ENCODE peak calls at places on chromosomes 3 and 15, in nine cellular contexts. One of them, this sample, is unnamed.

GRCh38 chr15:25830844-25831443 is 32.2 kb downstream of the ATP10A start:
- DNase-seq in NCI-H2029 treated with DMSO at 0.1 percent for 48 hours: no peak
- DNase-seq in GM19239: no peak
- DNase-seq in thoracic aorta: peak; percentile 82
- DNase-seq in cerebellar cortex: no peak
- DNase-seq in iPS DF 19.7: no peak
- DNase-seq in nephron progenitor cell: no peak
- DNase-seq in activated effector memory CD4-positive, alpha-beta T cell treated with Interleukin-2 at 50 U/mL for 16 hours: no peak
- DNase-seq in CD8-positive, alpha-beta T cell: no peak
- DNase-seq in this sample: no peak

GRCh38 chr15:29666241-29666640 is 156.0 kb downstream of the TJP1 start:
- DNase-seq in NCI-H2029 treated with DMSO at 0.1 percent for 48 hours: no peak
- DNase-seq in cerebellar cortex: no peak
- DNase-seq in GM19239: no peak
- DNase-seq in thoracic aorta: no peak
- DNase-seq in CD8-positive, alpha-beta T cell: no peak
- DNase-seq in activated effector memory CD4-positive, alpha-beta T cell treated with Interleukin-2 at 50 U/mL for 16 hours: no peak
- DNase-seq in iPS DF 19.7: no peak
- DNase-seq in nephron progenitor cell: no peak
- DNase-seq in this sample: no peak

GRCh38 chr15:31344824-31345605 is 18.4 kb downstream of the KLF13 start:
- DNase-seq in iPS DF 19.7: no peak
- DNase-seq in NCI-H2029 treated with DMSO at 0.1 percent for 48 hours: no peak
- DNase-seq in activated effector memory CD4-positive, alpha-beta T cell treated with Interleukin-2 at 50 U/mL for 16 hours: no peak
- DNase-seq in cerebellar cortex: no peak
- DNase-seq in CD8-positive, alpha-beta T cell: no peak
- DNase-seq in GM19239: no peak
- DNase-seq in nephron progenitor cell: no peak
- DNase-seq in thoracic aorta: no peak
- DNase-seq in this sample: no peak

GRCh38 chr15:99029358-99029871 is 21.8 kb upstream of the PGPEP1L start:
- DNase-seq in nephron progenitor cell: no peak
- DNase-seq in cerebellar cortex: no peak
- DNase-seq in CD8-positive, alpha-beta T cell: no peak
- DNase-seq in GM19239: no peak
- DNase-seq in activated effector memory CD4-positive, alpha-beta T cell treated with Interleukin-2 at 50 U/mL for 16 hours: no peak
- DNase-seq in NCI-H2029 treated with DMSO at 0.1 percent for 48 hours: no peak
- DNase-seq in iPS DF 19.7: no peak
- DNase-seq in thoracic aorta: no peak
- DNase-seq in this sample: no peak

GRCh38 chr3:122576174-122576940 is 1.1 kb upstream of the PARP15 start:
- DNase-seq in NCI-H2029 treated with DMSO at 0.1 percent for 48 hours: no peak
- DNase-seq in activated effector memory CD4-positive, alpha-beta T cell treated with Interleukin-2 at 50 U/mL for 16 hours: no peak
- DNase-seq in CD8-positive, alpha-beta T cell: no peak
- DNase-seq in iPS DF 19.7: no peak
- DNase-seq in nephron progenitor cell: no peak
- DNase-seq in cerebellar cortex: no peak
- DNase-seq in thoracic aorta: no peak
- DNase-seq in GM19239: peak; percentile 51
- DNase-seq in this sample: peak; percentile 40

GRCh38 chr15:75067123-75067854 is 43.9 kb downstream of the PPCDC start:
- DNase-seq in CD8-positive, alpha-beta T cell: no peak
- DNase-seq in cerebellar cortex: no peak
- DNase-seq in NCI-H2029 treated with DMSO at 0.1 percent for 48 hours: no peak
- DNase-seq in activated effector memory CD4-positive, alpha-beta T cell treated with Interleukin-2 at 50 U/mL for 16 hours: peak; percentile 15
- DNase-seq in GM19239: no peak
- DNase-seq in iPS DF 19.7: no peak
- DNase-seq in thoracic aorta: no peak
- DNase-seq in nephron progenitor cell: no peak
- DNase-seq in this sample: no peak

GRCh38 chr15:90620379-90621134 is 90.8 kb downstream of the CRTC3 start:
- DNase-seq in cerebellar cortex: no peak
- DNase-seq in nephron progenitor cell: no peak
- DNase-seq in NCI-H2029 treated with DMSO at 0.1 percent for 48 hours: no peak
- DNase-seq in CD8-positive, alpha-beta T cell: no peak
- DNase-seq in activated effector memory CD4-positive, alpha-beta T cell treated with Interleukin-2 at 50 U/mL for 16 hours: peak; percentile 5
- DNase-seq in GM19239: peak; percentile 44
- DNase-seq in thoracic aorta: no peak
- DNase-seq in iPS DF 19.7: no peak
- DNase-seq in this sample: peak; percentile 63

GRCh38 chr15:81091889-81092558 is 42.0 kb upstream of the CFAP161 start:
- DNase-seq in iPS DF 19.7: no peak
- DNase-seq in activated effector memory CD4-positive, alpha-beta T cell treated with Interleukin-2 at 50 U/mL for 16 hours: no peak
- DNase-seq in NCI-H2029 treated with DMSO at 0.1 percent for 48 hours: no peak
- DNase-seq in nephron progenitor cell: peak; percentile 6
- DNase-seq in cerebellar cortex: peak; percentile 55
- DNase-seq in GM19239: no peak
- DNase-seq in thoracic aorta: no peak
- DNase-seq in CD8-positive, alpha-beta T cell: no peak
- DNase-seq in this sample: no peak

GRCh38 chr3:155083313-155083905 is 3.3 kb downstream of the MME start:
- DNase-seq in CD8-positive, alpha-beta T cell: no peak
- DNase-seq in thoracic aorta: no peak
- DNase-seq in NCI-H2029 treated with DMSO at 0.1 percent for 48 hours: no peak
- DNase-seq in activated effector memory CD4-positive, alpha-beta T cell treated with Interleukin-2 at 50 U/mL for 16 hours: no peak
- DNase-seq in nephron progenitor cell: no peak
- DNase-seq in iPS DF 19.7: no peak
- DNase-seq in cerebellar cortex: no peak
- DNase-seq in GM19239: no peak
- DNase-seq in this sample: no peak

GRCh38 chr15:67322481-67322880 is 67.9 kb downstream of the IQCH start:
- DNase-seq in GM19239: no peak
- DNase-seq in nephron progenitor cell: no peak
- DNase-seq in NCI-H2029 treated with DMSO at 0.1 percent for 48 hours: no peak
- DNase-seq in CD8-positive, alpha-beta T cell: no peak
- DNase-seq in thoracic aorta: no peak
- DNase-seq in activated effector memory CD4-positive, alpha-beta T cell treated with Interleukin-2 at 50 U/mL for 16 hours: no peak
- DNase-seq in cerebellar cortex: no peak
- DNase-seq in iPS DF 19.7: no peak
- DNase-seq in this sample: no peak

GRCh38 chr3:107806021-107806420 is 283.3 kb downstream of the BBX start:
- DNase-seq in nephron progenitor cell: no peak
- DNase-seq in activated effector memory CD4-positive, alpha-beta T cell treated with Interleukin-2 at 50 U/mL for 16 hours: no peak
- DNase-seq in GM19239: no peak
- DNase-seq in thoracic aorta: no peak
- DNase-seq in iPS DF 19.7: no peak
- DNase-seq in CD8-positive, alpha-beta T cell: no peak
- DNase-seq in cerebellar cortex: no peak
- DNase-seq in NCI-H2029 treated with DMSO at 0.1 percent for 48 hours: no peak
- DNase-seq in this sample: no peak

GRCh38 chr15:69668963-69669362 is 216.3 kb downstream of the RPLP1 start:
- DNase-seq in iPS DF 19.7: no peak
- DNase-seq in cerebellar cortex: no peak
- DNase-seq in nephron progenitor cell: no peak
- DNase-seq in activated effector memory CD4-positive, alpha-beta T cell treated with Interleukin-2 at 50 U/mL for 16 hours: peak; percentile 27
- DNase-seq in GM19239: peak; percentile 36
- DNase-seq in thoracic aorta: no peak
- DNase-seq in CD8-positive, alpha-beta T cell: peak; percentile 22
- DNase-seq in NCI-H2029 treated with DMSO at 0.1 percent for 48 hours: no peak
- DNase-seq in this sample: peak; percentile 34

GRCh38 chr3:71025516-71025915 is 558.0 kb downstream of the FOXP1 start:
- DNase-seq in cerebellar cortex: no peak
- DNase-seq in nephron progenitor cell: no peak
- DNase-seq in thoracic aorta: no peak
- DNase-seq in GM19239: no peak
- DNase-seq in NCI-H2029 treated with DMSO at 0.1 percent for 48 hours: no peak
- DNase-seq in iPS DF 19.7: no peak
- DNase-seq in activated effector memory CD4-positive, alpha-beta T cell treated with Interleukin-2 at 50 U/mL for 16 hours: no peak
- DNase-seq in CD8-positive, alpha-beta T cell: no peak
- DNase-seq in this sample: no peak

GRCh38 chr3:120678984-120679383 is 3.1 kb downstream of the HGD start:
- DNase-seq in iPS DF 19.7: no peak
- DNase-seq in nephron progenitor cell: no peak
- DNase-seq in cerebellar cortex: peak; percentile 93
- DNase-seq in GM19239: no peak
- DNase-seq in CD8-positive, alpha-beta T cell: no peak
- DNase-seq in thoracic aorta: no peak
- DNase-seq in NCI-H2029 treated with DMSO at 0.1 percent for 48 hours: no peak
- DNase-seq in activated effector memory CD4-positive, alpha-beta T cell treated with Interleukin-2 at 50 U/mL for 16 hours: no peak
- DNase-seq in this sample: no peak

GRCh38 chr3:136752046-136752326 is 192 bp downstream of the STAG1 start:
- DNase-seq in activated effector memory CD4-positive, alpha-beta T cell treated with Interleukin-2 at 50 U/mL for 16 hours: no peak
- DNase-seq in nephron progenitor cell: no peak
- DNase-seq in GM19239: no peak
- DNase-seq in iPS DF 19.7: no peak
- DNase-seq in CD8-positive, alpha-beta T cell: no peak
- DNase-seq in thoracic aorta: no peak
- DNase-seq in NCI-H2029 treated with DMSO at 0.1 percent for 48 hours: no peak
- DNase-seq in cerebellar cortex: no peak
- DNase-seq in this sample: peak; percentile 28

GRCh38 chr3:159654183-159655134 is 334.2 kb upstream of the IL12A start:
- DNase-seq in NCI-H2029 treated with DMSO at 0.1 percent for 48 hours: no peak
- DNase-seq in iPS DF 19.7: no peak
- DNase-seq in CD8-positive, alpha-beta T cell: no peak
- DNase-seq in activated effector memory CD4-positive, alpha-beta T cell treated with Interleukin-2 at 50 U/mL for 16 hours: no peak
- DNase-seq in thoracic aorta: no peak
- DNase-seq in cerebellar cortex: no peak
- DNase-seq in nephron progenitor cell: no peak
- DNase-seq in GM19239: no peak
- DNase-seq in this sample: no peak

GRCh38 chr3:63922800-63923199 is 10.6 kb upstream of the SCAANT1 start:
- DNase-seq in cerebellar cortex: no peak
- DNase-seq in nephron progenitor cell: no peak
- DNase-seq in NCI-H2029 treated with DMSO at 0.1 percent for 48 hours: no peak
- DNase-seq in GM19239: no peak
- DNase-seq in iPS DF 19.7: no peak
- DNase-seq in CD8-positive, alpha-beta T cell: no peak
- DNase-seq in activated effector memory CD4-positive, alpha-beta T cell treated with Interleukin-2 at 50 U/mL for 16 hours: no peak
- DNase-seq in thoracic aorta: no peak
- DNase-seq in this sample: no peak

GRCh38 chr15:25548600-25548999 is 109.8 kb upstream of the UBE3A start:
- DNase-seq in nephron progenitor cell: no peak
- DNase-seq in thoracic aorta: no peak
- DNase-seq in CD8-positive, alpha-beta T cell: no peak
- DNase-seq in iPS DF 19.7: no peak
- DNase-seq in cerebellar cortex: no peak
- DNase-seq in NCI-H2029 treated with DMSO at 0.1 percent for 48 hours: no peak
- DNase-seq in GM19239: no peak
- DNase-seq in activated effector memory CD4-positive, alpha-beta T cell treated with Interleukin-2 at 50 U/mL for 16 hours: no peak
- DNase-seq in this sample: no peak

GRCh38 chr3:171261487-171261886 is 198.7 kb downstream of the TNIK start:
- DNase-seq in cerebellar cortex: no peak
- DNase-seq in activated effector memory CD4-positive, alpha-beta T cell treated with Interleukin-2 at 50 U/mL for 16 hours: no peak
- DNase-seq in nephron progenitor cell: no peak
- DNase-seq in GM19239: no peak
- DNase-seq in thoracic aorta: no peak
- DNase-seq in CD8-positive, alpha-beta T cell: no peak
- DNase-seq in NCI-H2029 treated with DMSO at 0.1 percent for 48 hours: peak; percentile 26
- DNase-seq in iPS DF 19.7: no peak
- DNase-seq in this sample: no peak

GRCh38 chr3:58946875-58947274 is 103.0 kb downstream of the CFAP20DC start:
- DNase-seq in cerebellar cortex: no peak
- DNase-seq in NCI-H2029 treated with DMSO at 0.1 percent for 48 hours: no peak
- DNase-seq in iPS DF 19.7: no peak
- DNase-seq in nephron progenitor cell: no peak
- DNase-seq in CD8-positive, alpha-beta T cell: no peak
- DNase-seq in activated effector memory CD4-positive, alpha-beta T cell treated with Interleukin-2 at 50 U/mL for 16 hours: no peak
- DNase-seq in thoracic aorta: no peak
- DNase-seq in GM19239: no peak
- DNase-seq in this sample: no peak

GRCh38 chr3:179421500-179421899 is 29.8 kb downstream of the GNB4 start:
- DNase-seq in NCI-H2029 treated with DMSO at 0.1 percent for 48 hours: peak; percentile 3
- DNase-seq in CD8-positive, alpha-beta T cell: no peak
- DNase-seq in cerebellar cortex: peak; percentile 19
- DNase-seq in thoracic aorta: no peak
- DNase-seq in nephron progenitor cell: no peak
- DNase-seq in iPS DF 19.7: no peak
- DNase-seq in activated effector memory CD4-positive, alpha-beta T cell treated with Interleukin-2 at 50 U/mL for 16 hours: no peak
- DNase-seq in GM19239: no peak
- DNase-seq in this sample: no peak

GRCh38 chr3:175192536-175192935 is 333.4 kb downstream of the NAALADL2 start:
- DNase-seq in thoracic aorta: no peak
- DNase-seq in GM19239: no peak
- DNase-seq in iPS DF 19.7: no peak
- DNase-seq in NCI-H2029 treated with DMSO at 0.1 percent for 48 hours: no peak
- DNase-seq in nephron progenitor cell: no peak
- DNase-seq in CD8-positive, alpha-beta T cell: no peak
- DNase-seq in cerebellar cortex: no peak
- DNase-seq in activated effector memory CD4-positive, alpha-beta T cell treated with Interleukin-2 at 50 U/mL for 16 hours: no peak
- DNase-seq in this sample: no peak

GRCh38 chr15:100180921-100181320 is 160.9 kb downstream of the ADAMTS17 start:
- DNase-seq in GM19239: no peak
- DNase-seq in activated effector memory CD4-positive, alpha-beta T cell treated with Interleukin-2 at 50 U/mL for 16 hours: no peak
- DNase-seq in thoracic aorta: no peak
- DNase-seq in NCI-H2029 treated with DMSO at 0.1 percent for 48 hours: no peak
- DNase-seq in iPS DF 19.7: no peak
- DNase-seq in CD8-positive, alpha-beta T cell: no peak
- DNase-seq in cerebellar cortex: no peak
- DNase-seq in nephron progenitor cell: no peak
- DNase-seq in this sample: no peak

GRCh38 chr3:180011927-180012326 is 24.8 kb downstream of the PEX5L start:
- DNase-seq in CD8-positive, alpha-beta T cell: no peak
- DNase-seq in NCI-H2029 treated with DMSO at 0.1 percent for 48 hours: no peak
- DNase-seq in iPS DF 19.7: no peak
- DNase-seq in cerebellar cortex: no peak
- DNase-seq in thoracic aorta: no peak
- DNase-seq in activated effector memory CD4-positive, alpha-beta T cell treated with Interleukin-2 at 50 U/mL for 16 hours: no peak
- DNase-seq in GM19239: no peak
- DNase-seq in nephron progenitor cell: no peak
- DNase-seq in this sample: no peak

GRCh38 chr3:195247863-195248189 is 23.1 kb downstream of the XXYLT1 start:
- DNase-seq in cerebellar cortex: no peak
- DNase-seq in GM19239: no peak
- DNase-seq in CD8-positive, alpha-beta T cell: no peak
- DNase-seq in iPS DF 19.7: no peak
- DNase-seq in nephron progenitor cell: no peak
- DNase-seq in thoracic aorta: no peak
- DNase-seq in activated effector memory CD4-positive, alpha-beta T cell treated with Interleukin-2 at 50 U/mL for 16 hours: no peak
- DNase-seq in NCI-H2029 treated with DMSO at 0.1 percent for 48 hours: no peak
- DNase-seq in this sample: no peak

GRCh38 chr15:92021765-92022164 is 168.3 kb downstream of the SLCO3A1 start:
- DNase-seq in thoracic aorta: no peak
- DNase-seq in cerebellar cortex: peak; percentile 55
- DNase-seq in CD8-positive, alpha-beta T cell: no peak
- DNase-seq in activated effector memory CD4-positive, alpha-beta T cell treated with Interleukin-2 at 50 U/mL for 16 hours: no peak
- DNase-seq in nephron progenitor cell: no peak
- DNase-seq in NCI-H2029 treated with DMSO at 0.1 percent for 48 hours: no peak
- DNase-seq in iPS DF 19.7: no peak
- DNase-seq in GM19239: no peak
- DNase-seq in this sample: no peak

GRCh38 chr3:51961607-51962569 is 5.4 kb downstream of the PCBP4 start:
- DNase-seq in thoracic aorta: no peak
- DNase-seq in NCI-H2029 treated with DMSO at 0.1 percent for 48 hours: no peak
- DNase-seq in iPS DF 19.7: no peak
- DNase-seq in CD8-positive, alpha-beta T cell: no peak
- DNase-seq in GM19239: no peak
- DNase-seq in activated effector memory CD4-positive, alpha-beta T cell treated with Interleukin-2 at 50 U/mL for 16 hours: no peak
- DNase-seq in nephron progenitor cell: no peak
- DNase-seq in cerebellar cortex: peak; percentile 67
- DNase-seq in this sample: no peak

GRCh38 chr15:75231836-75232235 is 26.3 kb upstream of the GOLGA6C start:
- DNase-seq in CD8-positive, alpha-beta T cell: no peak
- DNase-seq in NCI-H2029 treated with DMSO at 0.1 percent for 48 hours: no peak
- DNase-seq in iPS DF 19.7: no peak
- DNase-seq in GM19239: no peak
- DNase-seq in nephron progenitor cell: no peak
- DNase-seq in cerebellar cortex: no peak
- DNase-seq in thoracic aorta: no peak
- DNase-seq in activated effector memory CD4-positive, alpha-beta T cell treated with Interleukin-2 at 50 U/mL for 16 hours: no peak
- DNase-seq in this sample: no peak

GRCh38 chr15:49038382-49038781 is 7.9 kb downstream of the SECISBP2L start:
- DNase-seq in nephron progenitor cell: no peak
- DNase-seq in iPS DF 19.7: no peak
- DNase-seq in GM19239: no peak
- DNase-seq in cerebellar cortex: no peak
- DNase-seq in CD8-positive, alpha-beta T cell: no peak
- DNase-seq in NCI-H2029 treated with DMSO at 0.1 percent for 48 hours: no peak
- DNase-seq in thoracic aorta: no peak
- DNase-seq in activated effector memory CD4-positive, alpha-beta T cell treated with Interleukin-2 at 50 U/mL for 16 hours: no peak
- DNase-seq in this sample: no peak

GRCh38 chr15:69861331-69862171 is 236.2 kb downstream of the TLE3 start:
- DNase-seq in CD8-positive, alpha-beta T cell: no peak
- DNase-seq in NCI-H2029 treated with DMSO at 0.1 percent for 48 hours: no peak
- DNase-seq in cerebellar cortex: no peak
- DNase-seq in nephron progenitor cell: no peak
- DNase-seq in iPS DF 19.7: no peak
- DNase-seq in thoracic aorta: no peak
- DNase-seq in GM19239: no peak
- DNase-seq in activated effector memory CD4-positive, alpha-beta T cell treated with Interleukin-2 at 50 U/mL for 16 hours: no peak
- DNase-seq in this sample: no peak

GRCh38 chr15:65254237-65254820 is 32.4 kb downstream of the PARP16 start:
- DNase-seq in activated effector memory CD4-positive, alpha-beta T cell treated with Interleukin-2 at 50 U/mL for 16 hours: no peak
- DNase-seq in CD8-positive, alpha-beta T cell: no peak
- DNase-seq in nephron progenitor cell: no peak
- DNase-seq in NCI-H2029 treated with DMSO at 0.1 percent for 48 hours: no peak
- DNase-seq in thoracic aorta: no peak
- DNase-seq in GM19239: no peak
- DNase-seq in cerebellar cortex: no peak
- DNase-seq in iPS DF 19.7: no peak
- DNase-seq in this sample: no peak